ENCODE peak calls at places on chromosomes 1 and 21, in ten cellular contexts. P is neural progenitor cell; T is fibroblast of lung; E is Peyer's patch; X is CD8-positive, alpha-beta T cell; Y is thoracic aorta; I is AG04450; Q is esophagus muscularis mucosa; V is heart right ventricle; J is bronchial epithelial cell. S is an unnamed sample.

GRCh38 chr1:25024631-25025350 is 94.7 kb upstream of the RUNX3 start:
- DNase-seq in Y (no peak), V (no peak), T (no peak), P (no peak), I (no peak), E (no peak), X (no peak), J (no peak), Q (no peak), S (no peak)

GRCh38 chr1:192274588-192274987 is 42.2 kb upstream of the RGS21 start:
- DNase-seq in I (no peak), P (no peak), Q (no peak), J (no peak), Y (no peak), T (no peak), E (no peak), V (no peak), X (no peak), S (no peak)

GRCh38 chr1:85867189-85867588 is 159.0 kb upstream of the ZNHIT6 start:
- DNase-seq in V (no peak), J (no peak), Y (no peak), Q (no peak), I (no peak), X (no peak), T (no peak), E (no peak), P (no peak), S (no peak)

GRCh38 chr1:25033828-25034451 is 103.9 kb upstream of the RUNX3 start:
- DNase-seq in J (no peak), I (no peak), X (peak; percentile 41), P (no peak), Y (no peak), E (no peak), Q (no peak), T (no peak), V (peak; percentile 24), S (no peak)

GRCh38 chr1:233477359-233477758 is 136.5 kb upstream of the KCNK1 start:
- DNase-seq in Y (no peak), V (no peak), T (no peak), X (no peak), Q (no peak), J (peak; percentile 15), P (no peak), I (no peak), E (no peak), S (no peak)

GRCh38 chr1:172930142-172930541 is 120.6 kb downstream of the TNFSF18 start:
- DNase-seq in E (no peak), P (no peak), Y (no peak), Q (no peak), V (no peak), X (no peak), I (no peak), T (no peak), J (no peak), S (no peak)

GRCh38 chr1:57353589-57353988 is 70.3 kb downstream of the DAB1 start:
- DNase-seq in Q (no peak), V (no peak), I (peak; percentile 6), E (no peak), J (no peak), P (no peak), T (peak; percentile 61), X (no peak), Y (no peak), S (no peak)

GRCh38 chr1:155093938-155094621 is 15.4 kb downstream of the EFNA3 start:
- DNase-seq in Y (no peak), V (peak; percentile 62), P (peak; percentile 69), I (no peak), E (peak; percentile 50), X (no peak), J (peak; percentile 59), Q (no peak), T (peak; percentile 45), S (peak; percentile 21)

GRCh38 chr1:64248065-64248464 is 44.6 kb downstream of the UBE2U start:
- DNase-seq in Q (no peak), I (no peak), E (no peak), J (no peak), T (no peak), X (no peak), V (no peak), P (no peak), Y (no peak), S (no peak)

GRCh38 chr1:85128296-85128695 is 72.5 kb downstream of the SYDE2 start:
- DNase-seq in J (no peak), P (no peak), V (no peak), E (no peak), T (peak; percentile 41), Y (no peak), X (no peak), I (no peak), Q (no peak), S (no peak)

GRCh38 chr21:24200052-24200451 is 1407.2 kb downstream of the MRPL39 start:
- DNase-seq in J (no peak), Y (no peak), T (no peak), P (no peak), V (no peak), Q (no peak), E (no peak), X (no peak), I (no peak), S (no peak)

GRCh38 chr1:168958562-168959289 is 147.8 kb upstream of the ATP1B1 start:
- DNase-seq in P (no peak), J (peak; percentile 17), T (peak; percentile 12), X (no peak), E (no peak), Y (no peak), I (no peak), V (no peak), Q (no peak), S (no peak)

GRCh38 chr1:161119379-161120061 is 1.6 kb downstream of the NIT1 start:
- DNase-seq in I (no peak), J (peak; percentile 94), X (peak; percentile 50), P (peak; percentile 58), E (peak; percentile 70), V (no peak), Y (no peak), Q (no peak), T (peak; percentile 80), S (no peak)

GRCh38 chr1:224505454-224506093 is 71.0 kb upstream of the WDR26 start:
- DNase-seq in Y (no peak), I (no peak), J (no peak), T (no peak), V (no peak), E (no peak), X (no peak), P (no peak), Q (no peak), S (no peak)

GRCh38 chr1:47232187-47232874 is at the start of gene TAL1:
- DNase-seq in I (no peak), P (peak; percentile 66), X (no peak), V (peak; percentile 27), J (no peak), E (no peak), Q (no peak), T (no peak), Y (no peak), S (no peak)
- H3K4me3 ChIP-seq in I (peak within 1 kb of the TSS; percentile 22), P (peak within 1 kb of the TSS; percentile 38), X (peak within 1 kb of the TSS; percentile 60), V (peak within 1 kb of the TSS; percentile 50), J (no peak within 1 kb of the TSS), E (no peak within 1 kb of the TSS), Q (peak within 1 kb of the TSS; percentile 54), T (no peak within 1 kb of the TSS), Y (peak within 1 kb of the TSS; percentile 71), S (no peak within 1 kb of the TSS)

GRCh38 chr1:53210352-53210751 is 10.1 kb downstream of the CZIB start:
- DNase-seq in V (no peak), E (no peak), Q (no peak), X (no peak), Y (no peak), P (no peak), J (no peak), I (no peak), T (no peak), S (no peak)

GRCh38 chr1:53203466-53203865 is 6.8 kb downstream of the CPT2 start:
- DNase-seq in X (no peak), V (no peak), J (no peak), T (no peak), I (no peak), Y (no peak), E (no peak), Q (no peak), P (no peak), S (no peak)

GRCh38 chr1:53206735-53207379 is 10.2 kb downstream of the CPT2 start:
- DNase-seq in E (no peak), X (no peak), J (no peak), Y (no peak), V (no peak), T (no peak), P (no peak), I (no peak), Q (no peak), S (no peak)

GRCh38 chr1:53210954-53211353 is 9.5 kb downstream of the CZIB start:
- DNase-seq in Y (no peak), I (no peak), E (no peak), Q (no peak), X (no peak), T (no peak), P (no peak), V (no peak), J (no peak), S (no peak)

GRCh38 chr1:53207726-53208125 is 11.1 kb downstream of the CPT2 start:
- DNase-seq in J (no peak), Q (no peak), T (no peak), E (no peak), P (no peak), I (no peak), X (no peak), V (no peak), Y (no peak), S (peak; percentile 37)
- TF ChIP-seq CTCF in J (no peak), Q (no peak), T (no peak), E (no peak), P (no peak), I (no peak), X (no peak), V (no peak), Y (no peak), S (no peak)

DNA sequence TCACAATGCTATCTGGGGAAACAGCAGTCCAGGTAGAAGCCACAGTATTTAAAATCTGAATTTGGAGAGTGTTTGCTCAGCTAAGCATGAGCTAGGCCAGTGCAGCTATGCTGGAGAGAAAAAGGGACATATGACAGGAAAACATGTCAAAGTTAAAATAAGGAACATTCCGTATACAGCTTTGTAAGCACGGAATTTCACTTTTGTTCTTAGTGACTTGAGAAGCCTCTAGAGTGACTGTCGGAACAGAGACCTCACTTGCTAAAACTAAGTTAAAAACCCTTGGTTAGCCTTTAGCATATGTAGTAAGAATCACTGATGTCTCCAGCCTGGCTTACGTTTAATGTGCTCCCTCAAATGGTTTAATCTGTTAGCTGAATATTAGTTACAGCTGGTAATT is 661.7 kb downstream of the KCNT2 start:
- DNase-seq in Y (no peak), E (no peak), X (no peak), Q (no peak), T (no peak), V (no peak), I (no peak), P (no peak), J (no peak), S (no peak)
- H3K4me3 ChIP-seq in Y (no peak overlapping the region), E (no peak overlapping the region), X (no peak overlapping the region), Q (no peak overlapping the region), T (no peak overlapping the region), V (no peak overlapping the region), I (no peak overlapping the region), P (no peak overlapping the region), J (no peak overlapping the region), S (no peak overlapping the region)

DNA sequence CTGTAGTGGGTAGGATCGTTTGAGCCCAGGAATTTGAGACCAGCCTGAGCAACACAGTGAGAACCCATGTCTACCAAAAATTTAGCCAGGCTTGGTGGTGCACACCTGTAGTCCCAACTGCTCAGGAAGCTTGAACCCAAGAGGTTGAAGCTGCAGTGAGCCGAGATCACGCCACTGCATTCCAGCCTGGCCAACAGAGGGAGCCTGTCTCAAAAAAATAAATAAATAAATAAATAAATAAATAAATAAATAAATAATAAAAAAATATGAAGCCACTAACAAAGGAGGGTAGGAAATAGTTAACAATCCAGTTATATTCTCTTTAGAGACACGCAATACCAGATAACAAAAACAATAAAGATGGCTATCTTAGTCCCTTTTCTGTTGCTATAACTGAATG is 11.9 kb upstream of the CBR3 start:
- DNase-seq in I (no peak), Y (no peak), E (no peak), P (no peak), X (no peak), Q (no peak), J (no peak), V (no peak), T (no peak), S (no peak)
- TF ChIP-seq CTCF in I (peak; percentile 29), Y (peak; percentile 29), E (no peak), P (peak; percentile 47), X (no peak), Q (no peak), J (peak; percentile 47), V (no peak), T (no peak), S (peak; percentile 39)

S was measured in AG09309.